ENCODE peak calls at places on chromosomes 6 and 20, in nine cellular contexts. One of them, this sample, is unnamed.

GRCh38 chr6:131172237-131172636 is 37.0 kb downstream of the AKAP7 start:
- DNase-seq in activated B cell treated with CpG ODN at 0.5 μM for 24 hours: no peak
- DNase-seq in upper lobe of right lung: no peak
- DNase-seq in cardiac muscle cell: no peak
- DNase-seq in choroid plexus epithelial cell: peak
- DNase-seq in mammary epithelial cell: peak
- DNase-seq in B cell: no peak
- DNase-seq in activated CD8-positive, alpha-beta T cell treated with anti-CD3 and anti-CD28 coated beads for 36 hours: no peak
- DNase-seq in GM12865: no peak
- DNase-seq in this sample: peak

GRCh38 chr20:50676888-50677287 is 14.5 kb downstream of the RIPOR3 start:
- DNase-seq in activated B cell treated with CpG ODN at 0.5 μM for 24 hours: no peak
- DNase-seq in upper lobe of right lung: no peak
- DNase-seq in cardiac muscle cell: no peak
- DNase-seq in choroid plexus epithelial cell: no peak
- DNase-seq in mammary epithelial cell: no peak
- DNase-seq in B cell: no peak
- DNase-seq in activated CD8-positive, alpha-beta T cell treated with anti-CD3 and anti-CD28 coated beads for 36 hours: no peak
- DNase-seq in GM12865: no peak
- DNase-seq in this sample: no peak

GRCh38 chr20:47969426-47969825 is 184.1 kb upstream of the SULF2 start:
- DNase-seq in activated B cell treated with CpG ODN at 0.5 μM for 24 hours: no peak
- DNase-seq in upper lobe of right lung: no peak
- DNase-seq in cardiac muscle cell: no peak
- DNase-seq in choroid plexus epithelial cell: no peak
- DNase-seq in mammary epithelial cell: no peak
- DNase-seq in B cell: no peak
- DNase-seq in activated CD8-positive, alpha-beta T cell treated with anti-CD3 and anti-CD28 coated beads for 36 hours: no peak
- DNase-seq in GM12865: no peak
- DNase-seq in this sample: no peak

GRCh38 chr6:73043446-73043845 is 181.8 kb downstream of the KHDC1L start:
- DNase-seq in activated B cell treated with CpG ODN at 0.5 μM for 24 hours: no peak
- DNase-seq in upper lobe of right lung: no peak
- DNase-seq in cardiac muscle cell: no peak
- DNase-seq in choroid plexus epithelial cell: no peak
- DNase-seq in mammary epithelial cell: no peak
- DNase-seq in B cell: no peak
- DNase-seq in activated CD8-positive, alpha-beta T cell treated with anti-CD3 and anti-CD28 coated beads for 36 hours: no peak
- DNase-seq in GM12865: no peak
- DNase-seq in this sample: no peak

GRCh38 chr6:81806793-81807565 is 54.5 kb upstream of the TENT5A start:
- DNase-seq in activated B cell treated with CpG ODN at 0.5 μM for 24 hours: no peak
- DNase-seq in upper lobe of right lung: no peak
- DNase-seq in cardiac muscle cell: no peak
- DNase-seq in choroid plexus epithelial cell: no peak
- DNase-seq in mammary epithelial cell: peak
- DNase-seq in B cell: no peak
- DNase-seq in activated CD8-positive, alpha-beta T cell treated with anti-CD3 and anti-CD28 coated beads for 36 hours: no peak
- DNase-seq in GM12865: no peak
- DNase-seq in this sample: no peak

GRCh38 chr20:41407617-41408016 is 41.0 kb upstream of the EMILIN3 start:
- DNase-seq in activated B cell treated with CpG ODN at 0.5 μM for 24 hours: no peak
- DNase-seq in upper lobe of right lung: no peak
- DNase-seq in cardiac muscle cell: no peak
- DNase-seq in choroid plexus epithelial cell: no peak
- DNase-seq in mammary epithelial cell: no peak
- DNase-seq in B cell: no peak
- DNase-seq in activated CD8-positive, alpha-beta T cell treated with anti-CD3 and anti-CD28 coated beads for 36 hours: peak
- DNase-seq in GM12865: no peak
- DNase-seq in this sample: no peak

GRCh38 chr6:46271107-46271506 is 100.3 kb upstream of the ENPP5 start:
- DNase-seq in activated B cell treated with CpG ODN at 0.5 μM for 24 hours: no peak
- DNase-seq in upper lobe of right lung: no peak
- DNase-seq in cardiac muscle cell: no peak
- DNase-seq in choroid plexus epithelial cell: no peak
- DNase-seq in mammary epithelial cell: no peak
- DNase-seq in B cell: no peak
- DNase-seq in activated CD8-positive, alpha-beta T cell treated with anti-CD3 and anti-CD28 coated beads for 36 hours: no peak
- DNase-seq in GM12865: no peak
- DNase-seq in this sample: no peak

GRCh38 chr6:2055914-2056313 is 189.5 kb downstream of the GMDS start:
- DNase-seq in activated B cell treated with CpG ODN at 0.5 μM for 24 hours: no peak
- DNase-seq in upper lobe of right lung: no peak
- DNase-seq in cardiac muscle cell: no peak
- DNase-seq in choroid plexus epithelial cell: no peak
- DNase-seq in mammary epithelial cell: no peak
- DNase-seq in B cell: no peak
- DNase-seq in activated CD8-positive, alpha-beta T cell treated with anti-CD3 and anti-CD28 coated beads for 36 hours: no peak
- DNase-seq in GM12865: no peak
- DNase-seq in this sample: no peak

GRCh38 chr6:132218063-132218696 is 183.1 kb downstream of the MOXD1 start:
- DNase-seq in activated B cell treated with CpG ODN at 0.5 μM for 24 hours: no peak
- DNase-seq in upper lobe of right lung: no peak
- DNase-seq in cardiac muscle cell: peak
- DNase-seq in choroid plexus epithelial cell: peak
- DNase-seq in mammary epithelial cell: no peak
- DNase-seq in B cell: peak
- DNase-seq in activated CD8-positive, alpha-beta T cell treated with anti-CD3 and anti-CD28 coated beads for 36 hours: no peak
- DNase-seq in GM12865: peak
- DNase-seq in this sample: peak

GRCh38 chr6:123089223-123089622 is 93.2 kb downstream of the CLVS2 start:
- DNase-seq in activated B cell treated with CpG ODN at 0.5 μM for 24 hours: no peak
- DNase-seq in upper lobe of right lung: no peak
- DNase-seq in cardiac muscle cell: no peak
- DNase-seq in choroid plexus epithelial cell: peak
- DNase-seq in mammary epithelial cell: no peak
- DNase-seq in B cell: no peak
- DNase-seq in activated CD8-positive, alpha-beta T cell treated with anti-CD3 and anti-CD28 coated beads for 36 hours: no peak
- DNase-seq in GM12865: no peak
- DNase-seq in this sample: no peak

GRCh38 chr6:22954749-22955385 is 385.5 kb downstream of the HDGFL1 start:
- DNase-seq in activated B cell treated with CpG ODN at 0.5 μM for 24 hours: no peak
- DNase-seq in upper lobe of right lung: no peak
- DNase-seq in cardiac muscle cell: no peak
- DNase-seq in choroid plexus epithelial cell: peak
- DNase-seq in mammary epithelial cell: peak
- DNase-seq in B cell: no peak
- DNase-seq in activated CD8-positive, alpha-beta T cell treated with anti-CD3 and anti-CD28 coated beads for 36 hours: no peak
- DNase-seq in GM12865: no peak
- DNase-seq in this sample: peak

GRCh38 chr6:152096863-152097496 is 289.5 kb downstream of the ESR1 start:
- DNase-seq in activated B cell treated with CpG ODN at 0.5 μM for 24 hours: no peak
- DNase-seq in upper lobe of right lung: no peak
- DNase-seq in cardiac muscle cell: no peak
- DNase-seq in choroid plexus epithelial cell: peak
- DNase-seq in mammary epithelial cell: peak
- DNase-seq in B cell: no peak
- DNase-seq in activated CD8-positive, alpha-beta T cell treated with anti-CD3 and anti-CD28 coated beads for 36 hours: no peak
- DNase-seq in GM12865: no peak
- DNase-seq in this sample: peak

GRCh38 chr6:109304284-109305015 is 77.8 kb downstream of the CD164 start:
- DNase-seq in activated B cell treated with CpG ODN at 0.5 μM for 24 hours: no peak
- DNase-seq in upper lobe of right lung: no peak
- DNase-seq in cardiac muscle cell: no peak
- DNase-seq in choroid plexus epithelial cell: no peak
- DNase-seq in mammary epithelial cell: peak
- DNase-seq in B cell: no peak
- DNase-seq in activated CD8-positive, alpha-beta T cell treated with anti-CD3 and anti-CD28 coated beads for 36 hours: peak
- DNase-seq in GM12865: peak
- DNase-seq in this sample: peak

GRCh38 chr6:156169361-156169760 is 607.8 kb upstream of the ARID1B start:
- DNase-seq in activated B cell treated with CpG ODN at 0.5 μM for 24 hours: no peak
- DNase-seq in upper lobe of right lung: no peak
- DNase-seq in cardiac muscle cell: no peak
- DNase-seq in choroid plexus epithelial cell: no peak
- DNase-seq in mammary epithelial cell: no peak
- DNase-seq in B cell: no peak
- DNase-seq in activated CD8-positive, alpha-beta T cell treated with anti-CD3 and anti-CD28 coated beads for 36 hours: no peak
- DNase-seq in GM12865: no peak
- DNase-seq in this sample: no peak

GRCh38 chr6:101605874-101606273 is 212.4 kb downstream of the GRIK2 start:
- DNase-seq in activated B cell treated with CpG ODN at 0.5 μM for 24 hours: no peak
- DNase-seq in upper lobe of right lung: no peak
- DNase-seq in cardiac muscle cell: no peak
- DNase-seq in choroid plexus epithelial cell: no peak
- DNase-seq in mammary epithelial cell: peak
- DNase-seq in B cell: no peak
- DNase-seq in activated CD8-positive, alpha-beta T cell treated with anti-CD3 and anti-CD28 coated beads for 36 hours: no peak
- DNase-seq in GM12865: peak
- DNase-seq in this sample: peak

GRCh38 chr20:25532015-25532751 is 53.1 kb downstream of the NINL start:
- DNase-seq in activated B cell treated with CpG ODN at 0.5 μM for 24 hours: no peak
- DNase-seq in upper lobe of right lung: no peak
- DNase-seq in cardiac muscle cell: no peak
- DNase-seq in choroid plexus epithelial cell: no peak
- DNase-seq in mammary epithelial cell: peak
- DNase-seq in B cell: no peak
- DNase-seq in activated CD8-positive, alpha-beta T cell treated with anti-CD3 and anti-CD28 coated beads for 36 hours: no peak
- DNase-seq in GM12865: no peak
- DNase-seq in this sample: peak

GRCh38 chr6:32972353-32973143 is 4.2 kb downstream of the BRD2 start:
- DNase-seq in activated B cell treated with CpG ODN at 0.5 μM for 24 hours: peak
- DNase-seq in upper lobe of right lung: peak
- DNase-seq in cardiac muscle cell: peak
- DNase-seq in choroid plexus epithelial cell: no peak
- DNase-seq in mammary epithelial cell: no peak
- DNase-seq in B cell: peak
- DNase-seq in activated CD8-positive, alpha-beta T cell treated with anti-CD3 and anti-CD28 coated beads for 36 hours: peak
- DNase-seq in GM12865: peak
- DNase-seq in this sample: no peak

GRCh38 chr6:134607411-134607810 is 289.5 kb upstream of the SGK1 start:
- DNase-seq in activated B cell treated with CpG ODN at 0.5 μM for 24 hours: no peak
- DNase-seq in upper lobe of right lung: no peak
- DNase-seq in cardiac muscle cell: no peak
- DNase-seq in choroid plexus epithelial cell: peak
- DNase-seq in mammary epithelial cell: no peak
- DNase-seq in B cell: no peak
- DNase-seq in activated CD8-positive, alpha-beta T cell treated with anti-CD3 and anti-CD28 coated beads for 36 hours: no peak
- DNase-seq in GM12865: no peak
- DNase-seq in this sample: no peak

GRCh38 chr6:44225579-44226325 is 2.4 kb downstream of the SLC29A1 start:
- DNase-seq in activated B cell treated with CpG ODN at 0.5 μM for 24 hours: no peak
- DNase-seq in upper lobe of right lung: no peak
- DNase-seq in cardiac muscle cell: no peak
- DNase-seq in choroid plexus epithelial cell: no peak
- DNase-seq in mammary epithelial cell: no peak
- DNase-seq in B cell: no peak
- DNase-seq in activated CD8-positive, alpha-beta T cell treated with anti-CD3 and anti-CD28 coated beads for 36 hours: no peak
- DNase-seq in GM12865: no peak
- DNase-seq in this sample: no peak

DNA sequence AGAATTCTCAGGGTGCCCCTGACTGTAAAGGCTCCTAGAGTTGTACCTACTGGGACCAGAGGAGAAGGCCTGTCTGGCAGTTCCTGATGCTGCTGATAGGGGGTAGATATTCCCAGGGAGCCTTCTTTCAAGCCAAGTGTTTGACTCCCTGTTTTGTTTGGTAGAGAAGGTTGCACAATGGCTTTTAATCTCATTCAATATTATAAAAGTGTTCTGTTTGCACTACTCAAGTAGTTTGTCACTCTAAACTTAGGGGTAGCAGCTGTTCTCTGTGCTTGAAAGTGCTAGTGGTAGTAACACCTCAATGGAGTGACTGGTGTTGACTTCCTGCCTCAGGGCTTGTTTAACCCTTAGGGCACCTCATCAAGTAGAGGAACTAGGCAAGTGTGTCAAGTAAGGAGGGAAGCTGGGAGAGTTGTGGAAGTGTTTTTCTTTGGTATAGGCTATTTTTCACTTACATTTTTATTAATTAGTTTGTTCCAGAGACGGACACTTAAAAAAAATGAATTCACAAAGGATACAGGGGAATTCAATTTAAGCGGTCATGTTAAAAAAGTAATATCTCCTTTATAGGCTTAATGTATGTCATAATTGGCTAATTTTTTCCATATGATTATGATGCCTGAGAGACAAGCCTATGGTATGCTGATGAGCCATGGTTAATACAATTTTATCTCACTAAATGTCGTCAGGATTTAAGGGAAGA is 38.1 kb downstream of the BICRAL start:
- DNase-seq in activated B cell treated with CpG ODN at 0.5 μM for 24 hours: no peak
- DNase-seq in upper lobe of right lung: no peak
- DNase-seq in cardiac muscle cell: no peak
- DNase-seq in choroid plexus epithelial cell: peak
- DNase-seq in mammary epithelial cell: no peak
- DNase-seq in B cell: no peak
- DNase-seq in activated CD8-positive, alpha-beta T cell treated with anti-CD3 and anti-CD28 coated beads for 36 hours: peak
- DNase-seq in GM12865: peak
- DNase-seq in this sample: no peak
- TF ChIP-seq CTCF in activated B cell treated with CpG ODN at 0.5 μM for 24 hours: no peak
- TF ChIP-seq CTCF in upper lobe of right lung: peak
- TF ChIP-seq CTCF in cardiac muscle cell: peak
- TF ChIP-seq CTCF in choroid plexus epithelial cell: peak
- TF ChIP-seq CTCF in mammary epithelial cell: no peak
- TF ChIP-seq CTCF in B cell: no peak
- TF ChIP-seq CTCF in activated CD8-positive, alpha-beta T cell treated with anti-CD3 and anti-CD28 coated beads for 36 hours: no peak
- TF ChIP-seq CTCF in GM12865: no peak
- TF ChIP-seq CTCF in this sample: no peak

GRCh38 chr6:157946865-157947532 is 34.7 kb upstream of the SYNJ2 start:
- DNase-seq in activated B cell treated with CpG ODN at 0.5 μM for 24 hours: no peak
- DNase-seq in upper lobe of right lung: no peak
- DNase-seq in cardiac muscle cell: no peak
- DNase-seq in choroid plexus epithelial cell: peak
- DNase-seq in mammary epithelial cell: no peak
- DNase-seq in B cell: no peak
- DNase-seq in activated CD8-positive, alpha-beta T cell treated with anti-CD3 and anti-CD28 coated beads for 36 hours: peak
- DNase-seq in GM12865: peak
- DNase-seq in this sample: peak
- TF ChIP-seq CTCF in activated B cell treated with CpG ODN at 0.5 μM for 24 hours: no peak
- TF ChIP-seq CTCF in upper lobe of right lung: peak
- TF ChIP-seq CTCF in cardiac muscle cell: peak
- TF ChIP-seq CTCF in choroid plexus epithelial cell: peak
- TF ChIP-seq CTCF in mammary epithelial cell: no peak
- TF ChIP-seq CTCF in B cell: peak
- TF ChIP-seq CTCF in activated CD8-positive, alpha-beta T cell treated with anti-CD3 and anti-CD28 coated beads for 36 hours: peak
- TF ChIP-seq CTCF in GM12865: peak
- TF ChIP-seq CTCF in this sample: no peak

GRCh38 chr20:12660918-12661317 is 347.9 kb upstream of the SPTLC3 start:
- DNase-seq in activated B cell treated with CpG ODN at 0.5 μM for 24 hours: no peak
- DNase-seq in upper lobe of right lung: no peak
- DNase-seq in cardiac muscle cell: peak
- DNase-seq in choroid plexus epithelial cell: peak
- DNase-seq in mammary epithelial cell: peak
- DNase-seq in B cell: no peak
- DNase-seq in activated CD8-positive, alpha-beta T cell treated with anti-CD3 and anti-CD28 coated beads for 36 hours: no peak
- DNase-seq in GM12865: no peak
- DNase-seq in this sample: no peak
- TF ChIP-seq CTCF in activated B cell treated with CpG ODN at 0.5 μM for 24 hours: no peak
- TF ChIP-seq CTCF in upper lobe of right lung: no peak
- TF ChIP-seq CTCF in cardiac muscle cell: no peak
- TF ChIP-seq CTCF in choroid plexus epithelial cell: peak
- TF ChIP-seq CTCF in mammary epithelial cell: peak
- TF ChIP-seq CTCF in B cell: no peak
- TF ChIP-seq CTCF in activated CD8-positive, alpha-beta T cell treated with anti-CD3 and anti-CD28 coated beads for 36 hours: no peak
- TF ChIP-seq CTCF in GM12865: no peak
- TF ChIP-seq CTCF in this sample: no peak

GRCh38 chr20:44750081-44750805 is 4.6 kb downstream of the KCNK15 start:
- DNase-seq in activated B cell treated with CpG ODN at 0.5 μM for 24 hours: no peak
- DNase-seq in upper lobe of right lung: no peak
- DNase-seq in cardiac muscle cell: no peak
- DNase-seq in choroid plexus epithelial cell: no peak
- DNase-seq in mammary epithelial cell: no peak
- DNase-seq in B cell: peak
- DNase-seq in activated CD8-positive, alpha-beta T cell treated with anti-CD3 and anti-CD28 coated beads for 36 hours: no peak
- DNase-seq in GM12865: no peak
- DNase-seq in this sample: no peak
- TF ChIP-seq CTCF in activated B cell treated with CpG ODN at 0.5 μM for 24 hours: no peak
- TF ChIP-seq CTCF in upper lobe of right lung: peak
- TF ChIP-seq CTCF in cardiac muscle cell: peak
- TF ChIP-seq CTCF in choroid plexus epithelial cell: no peak
- TF ChIP-seq CTCF in mammary epithelial cell: peak
- TF ChIP-seq CTCF in B cell: peak
- TF ChIP-seq CTCF in activated CD8-positive, alpha-beta T cell treated with anti-CD3 and anti-CD28 coated beads for 36 hours: no peak
- TF ChIP-seq CTCF in GM12865: no peak
- TF ChIP-seq CTCF in this sample: no peak

GRCh38 chr20:3767434-3768341 is at the start of gene ADISSP:
- DNase-seq in activated B cell treated with CpG ODN at 0.5 μM for 24 hours: peak
- DNase-seq in upper lobe of right lung: peak
- DNase-seq in cardiac muscle cell: peak
- DNase-seq in choroid plexus epithelial cell: peak
- DNase-seq in mammary epithelial cell: peak
- DNase-seq in B cell: peak
- DNase-seq in activated CD8-positive, alpha-beta T cell treated with anti-CD3 and anti-CD28 coated beads for 36 hours: peak
- DNase-seq in GM12865: peak
- DNase-seq in this sample: peak
- TF ChIP-seq CTCF in activated B cell treated with CpG ODN at 0.5 μM for 24 hours: no peak
- TF ChIP-seq CTCF in upper lobe of right lung: no peak
- TF ChIP-seq CTCF in cardiac muscle cell: peak
- TF ChIP-seq CTCF in choroid plexus epithelial cell: peak
- TF ChIP-seq CTCF in mammary epithelial cell: no peak
- TF ChIP-seq CTCF in B cell: no peak
- TF ChIP-seq CTCF in activated CD8-positive, alpha-beta T cell treated with anti-CD3 and anti-CD28 coated beads for 36 hours: no peak
- TF ChIP-seq CTCF in GM12865: peak
- TF ChIP-seq CTCF in this sample: no peak

This sample was measured in MCF 10A.